ENCODE peak calls at places on chromosomes 5 and 9, in four cellular contexts. H is upper lobe of left lung, B is psoas muscle, J is heart left ventricle. D is an unnamed sample. For H3K4me1, the result is how much of the 10 kb centered on the place peaks cover.

GRCh38 chr9:3893519-3893918 is 367.7 kb upstream of the RFX3 start:
- DNase-seq in J (no peak), H (no peak), B (no peak), D (no peak)

GRCh38 chr5:141948812-141949211 is 9.2 kb downstream of the PCDH12 start:
- DNase-seq in H (no peak), B (no peak), J (no peak), D (no peak)

GRCh38 chr5:64165500-64166200 is at the start of gene RNF180:
- DNase-seq in B (peak), H (peak), J (peak), D (peak)

GRCh38 chr5:147963948-147964693 is 57.8 kb upstream of the C5orf46 start:
- DNase-seq in B (no peak), J (no peak), H (no peak), D (no peak)

GRCh38 chr5:135308752-135309151 is 90.3 kb downstream of the MACROH2A1 start:
- DNase-seq in H (no peak), J (no peak), B (no peak), D (no peak)

GRCh38 chr9:17021379-17021970 is 113.4 kb upstream of the CNTLN start:
- DNase-seq in J (no peak), H (no peak), B (no peak), D (no peak)

GRCh38 chr5:134127376-134127861 is 12.9 kb downstream of the TCF7 start:
- DNase-seq in H (no peak), B (no peak), J (no peak), D (no peak)

GRCh38 chr5:140182803-140183367 is 7.9 kb downstream of the CYSTM1 start:
- DNase-seq in J (no peak), B (peak), H (peak), D (no peak)

GRCh38 chr5:138974227-138975063 is 99.3 kb upstream of the LRRTM2 start:
- DNase-seq in B (peak), J (no peak), H (peak), D (no peak)

GRCh38 chr9:12862596-12862995 is 87.8 kb downstream of the LURAP1L start:
- DNase-seq in B (no peak), J (no peak), H (no peak), D (no peak)

GRCh38 chr9:107153336-107153735 is 129.7 kb upstream of the RAD23B start:
- DNase-seq in H (no peak), J (no peak), B (no peak), D (no peak)

GRCh38 chr9:132744881-132745761 is 74.9 kb downstream of the GTF3C4 start:
- DNase-seq in H (no peak), J (no peak), B (no peak), D (no peak)

GRCh38 chr9:95015569-95015968 is 289.1 kb downstream of the AOPEP start:
- DNase-seq in J (no peak), B (no peak), H (no peak), D (no peak)

GRCh38 chr9:35756743-35757526 is 2.9 kb upstream of the MSMP start:
- DNase-seq in J (peak), H (peak), B (peak), D (peak)

GRCh38 chr5:115607935-115608334 is 5.7 kb upstream of the TICAM2 start:
- DNase-seq in H (no peak), J (no peak), B (no peak), D (no peak)

GRCh38 chr9:16352791-16353401 is 517.6 kb downstream of the BNC2 start:
- DNase-seq in J (no peak), B (no peak), H (no peak), D (no peak)

GRCh38 chr9:100216178-100216787 is 117.2 kb downstream of the INVS start:
- DNase-seq in H (peak), B (peak), J (no peak), D (peak)

GRCh38 chr5:40406426-40407211 is 273.1 kb upstream of the PTGER4 start:
- DNase-seq in H (peak), B (no peak), J (no peak), D (no peak)

GRCh38 chr5:73394610-73395009 is 54.0 kb downstream of the FOXD1 start:
- DNase-seq in H (no peak), J (no peak), B (no peak), D (no peak)

GRCh38 chr9:122723690-122724089 is at the start of gene OR1L4:
- DNase-seq in B (no peak), J (no peak), H (no peak), D (no peak)

GRCh38 chr9:120353501-120353900 is 226.5 kb downstream of the CDK5RAP2 start:
- DNase-seq in H (no peak), B (no peak), J (no peak), D (no peak)

GRCh38 chr9:107193251-107193650 is 89.8 kb upstream of the RAD23B start:
- DNase-seq in J (no peak), B (no peak), H (no peak), D (no peak)

GRCh38 chr9:129458663-129459549 is 162.0 kb downstream of the C9orf50 start:
- DNase-seq in J (peak), B (peak), H (peak), D (peak)

GRCh38 chr5:105924366-105924765 is 1746.4 kb downstream of the EFNA5 start:
- DNase-seq in J (no peak), H (no peak), B (no peak), D (no peak)

GRCh38 chr9:125432715-125433385 is 171.2 kb downstream of the GAPVD1 start:
- DNase-seq in J (no peak), B (no peak), H (no peak), D (no peak)

GRCh38 chr9:134619983-134620612 is 21.5 kb upstream of the COL5A1 start:
- DNase-seq in B (no peak), J (peak), H (peak), D (peak)

DNA sequence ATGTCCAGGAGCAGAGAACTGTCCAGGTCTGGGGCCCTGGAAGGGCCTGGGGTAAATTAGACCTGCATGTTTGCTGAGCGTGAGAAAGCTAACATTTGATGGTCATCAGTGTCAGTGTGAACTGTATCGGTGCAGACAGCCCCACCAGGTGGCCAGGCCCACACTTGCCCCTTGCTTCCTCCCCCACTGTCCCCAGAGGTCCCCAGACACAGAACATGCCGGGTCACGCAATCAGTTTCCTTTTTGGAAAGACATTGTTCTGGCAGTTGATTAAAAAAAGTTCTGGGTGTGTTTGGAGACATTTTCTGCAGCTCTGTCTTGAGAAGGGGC is 1.5 kb downstream of the NKD2 start:
- DNase-seq in B (peak), J (no peak), H (no peak), D (no peak)
- TF ChIP-seq CTCF in B (no peak), J (no peak), H (no peak), D (no peak)

GRCh38 chr9:128245293-128246151 is 30.3 kb downstream of the GOLGA2 start:
- DNase-seq in J (peak), H (no peak), B (peak), D (no peak)

GRCh38 chr9:128243486-128244415 is 32.1 kb downstream of the GOLGA2 start:
- DNase-seq in H (no peak), B (peak), J (no peak), D (no peak)

GRCh38 chr9:128242828-128243485 is 32.9 kb downstream of the GOLGA2 start:
- DNase-seq in H (no peak), J (no peak), B (peak), D (no peak)

GRCh38 chr9:128246471-128246870 is 29.3 kb downstream of the GOLGA2 start:
- DNase-seq in H (no peak), J (no peak), B (no peak), D (no peak)

GRCh38 chr9:128244443-128245226 is 31.2 kb downstream of the GOLGA2 start:
- DNase-seq in B (peak), J (peak), H (peak), D (no peak)
- H3K4me3 ChIP-seq in B (peak), J (peak), H (peak), D (no peak)

DNA sequence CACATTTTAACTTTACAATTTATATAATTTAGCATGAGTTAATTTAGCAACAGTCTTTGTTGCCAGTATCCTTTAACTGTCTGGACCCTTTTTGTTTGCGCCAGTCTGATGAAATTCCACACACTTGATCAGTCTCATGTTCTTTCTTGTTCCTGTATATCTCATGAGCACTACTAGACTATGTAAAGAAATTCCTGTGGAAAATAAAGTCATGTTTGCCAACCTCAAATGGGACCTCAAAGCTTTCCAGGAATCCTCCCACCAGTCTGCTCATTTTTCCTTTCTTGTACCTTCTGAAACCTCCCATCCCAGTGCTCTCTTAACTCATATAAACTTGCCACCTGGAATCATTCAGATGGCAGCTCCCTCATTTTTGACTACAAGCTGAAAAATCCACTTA is 8.0 kb downstream of the DMXL1 start:
- DNase-seq in H (no peak), B (no peak), J (no peak), D (no peak)
- H3K4me1 ChIP-seq in H (under half), B (under half), J (under half), D (under half)

DNA sequence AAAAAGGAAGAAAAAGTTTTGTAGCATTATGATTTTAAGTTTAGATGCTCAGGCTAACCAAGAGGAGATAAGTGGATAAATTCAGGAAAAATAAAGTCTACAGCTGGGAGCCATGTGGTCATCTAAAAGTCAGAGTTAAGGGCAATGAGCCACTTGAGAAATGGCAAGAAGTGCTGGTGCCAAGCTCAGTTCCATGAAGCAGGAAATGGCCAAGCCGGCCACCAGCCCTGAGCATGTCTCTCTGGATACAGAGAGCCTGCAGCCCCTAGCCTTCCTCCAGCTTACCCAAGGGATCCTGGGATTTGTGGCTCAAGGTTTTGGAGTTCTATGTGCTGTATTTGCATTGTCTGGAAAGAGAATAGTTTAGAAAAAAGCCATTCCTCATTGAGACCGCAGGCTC is 12.2 kb upstream of the S1PR3 start:
- DNase-seq in B (no peak), J (no peak), H (no peak), D (no peak)
- TF ChIP-seq CTCF in B (no peak), J (no peak), H (no peak), D (no peak)

GRCh38 chr5:155480731-155481131 is 467.2 kb downstream of the KIF4B start:
- DNase-seq in B (no peak), H (no peak), J (no peak), D (no peak)
- H3K4me3 ChIP-seq in B (no peak), H (no peak), J (no peak), D (no peak)

DNA sequence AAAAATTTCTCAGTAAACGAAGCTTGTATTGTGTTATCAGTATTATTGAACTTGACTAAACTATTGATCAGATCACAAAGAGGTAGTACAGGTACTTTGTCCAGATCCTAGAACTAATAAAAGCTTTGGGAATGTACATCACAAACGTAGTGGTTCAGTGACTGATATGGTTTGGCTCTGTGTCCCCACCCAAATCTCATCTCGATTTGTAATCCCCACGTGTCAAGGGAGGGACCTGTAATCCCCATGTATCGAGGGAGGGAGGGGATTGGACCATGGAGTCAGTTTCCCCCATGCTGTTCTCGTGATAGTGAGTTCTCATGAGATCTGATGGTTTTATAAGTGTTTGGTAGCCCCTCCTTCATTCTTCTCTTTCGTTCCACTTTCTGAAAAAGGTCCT is 100.9 kb downstream of the ARRDC3 start:
- DNase-seq in B (no peak), H (no peak), J (no peak), D (no peak)
- H3K4me1 ChIP-seq in B (under half), H (under half), J (under half), D (under half)

DNA sequence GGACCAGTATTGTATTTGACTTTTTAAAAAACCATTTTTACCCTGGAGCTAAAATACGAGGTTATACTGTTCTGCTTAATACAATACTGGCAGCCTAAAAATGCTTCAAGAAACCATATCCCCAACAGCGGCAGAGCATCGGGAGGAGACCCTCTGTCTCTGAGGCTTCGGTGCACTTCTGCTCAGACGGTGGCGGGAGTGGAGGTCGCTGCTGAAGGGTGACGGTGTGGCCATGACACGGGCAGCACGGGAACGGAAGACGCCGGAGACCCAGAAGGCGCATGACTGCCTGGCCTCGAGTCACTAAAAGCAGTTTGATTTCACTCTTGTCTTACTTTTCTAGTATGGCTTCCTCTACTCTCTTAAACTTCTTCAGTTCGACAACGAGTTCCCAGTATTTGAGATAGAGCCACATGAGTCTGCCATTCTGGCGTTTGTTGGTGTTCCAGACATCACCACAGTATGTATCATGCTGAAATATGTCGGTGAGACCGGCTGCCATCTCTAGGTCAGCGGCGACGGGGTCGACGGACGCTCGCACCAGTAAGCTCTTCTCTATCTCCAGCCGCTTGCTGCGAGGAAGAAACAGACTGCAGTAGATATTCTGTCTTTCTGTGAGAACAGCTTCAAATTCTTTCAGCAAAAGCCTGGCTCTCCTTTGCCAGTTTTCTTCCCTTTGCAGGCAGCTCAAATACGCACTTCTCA is 12.8 kb downstream of the CCDC127 start:
- DNase-seq in J (no peak), B (no peak), H (no peak), D (no peak)
- TF ChIP-seq CTCF in J (no peak), B (no peak), H (no peak), D (no peak)

GRCh38 chr9:70045452-70045851 is 1.8 kb downstream of the MAMDC2 start:
- DNase-seq in B (no peak), J (no peak), H (no peak), D (no peak)
- H3K4me3 ChIP-seq in B (no peak), J (peak), H (peak), D (no peak)

D was measured in right lobe of liver.